ENCODE peak calls at places on chromosomes 5 and 9, in ten cellular contexts. Y is activated CD8-positive, alpha-beta T cell treated with anti-CD3 and anti-CD28 coated beads for 36 hours; M is GDM1; P is ACHN; B is Calu3; V is CD4-positive, CD25-positive, alpha-beta regulatory T cell; U is D341Med; W is uterus; J is activated T-helper 1 cell treated with anti-CD3 and anti-CD28 coated beads, Interleukin-12 subunit alpha, Interleukin-12 subunit beta, Interleukin-2, Interleukin-4 antibody, amounts not matched to agents 30 ng/mL and 10 ng/mL and 1 ng/mL, durations not matched to agents 14 hours and 24 hours and 36 hours; C is RCC 7860. X is an unnamed sample.

GRCh38 chr9:96232539-96233241 is 69.3 kb downstream of the HSD17B3 start:
- DNase-seq in Y (peak), M (no peak), P (peak), B (peak), V (peak), U (peak), W (peak), J (no peak), C (peak), X (peak)

GRCh38 chr5:5270958-5271605 is 131.0 kb downstream of the ADAMTS16 start:
- DNase-seq in Y (no peak), M (no peak), P (peak), B (peak), V (no peak), U (no peak), W (peak), J (no peak), C (peak), X (no peak)

GRCh38 chr5:2007437-2007905 is 124.7 kb upstream of the IRX4 start:
- DNase-seq in Y (no peak), M (no peak), P (no peak), B (no peak), V (no peak), U (no peak), W (peak), J (no peak), C (no peak), X (no peak)

GRCh38 chr9:136578915-136579637 is 33.2 kb upstream of the NOTCH1 start:
- DNase-seq in Y (peak), M (no peak), P (peak), B (peak), V (no peak), U (peak), W (no peak), J (no peak), C (peak), X (peak)

GRCh38 chr5:167639761-167640160 is 651.7 kb upstream of the WWC1 start:
- DNase-seq in Y (no peak), M (no peak), P (no peak), B (no peak), V (no peak), U (no peak), W (no peak), J (no peak), C (peak), X (no peak)

GRCh38 chr5:95113489-95113888 is 171.4 kb downstream of the MCTP1 start:
- DNase-seq in Y (no peak), M (no peak), P (no peak), B (no peak), V (no peak), U (no peak), W (no peak), J (no peak), C (no peak), X (no peak)

GRCh38 chr5:66554211-66554610 is 42.0 kb upstream of the MAST4 start:
- DNase-seq in Y (peak), M (no peak), P (no peak), B (no peak), V (no peak), U (no peak), W (no peak), J (peak), C (peak), X (no peak)

GRCh38 chr5:150126921-150127265 is 28.8 kb downstream of the PDGFRB start:
- DNase-seq in Y (no peak), M (no peak), P (no peak), B (no peak), V (no peak), U (no peak), W (no peak), J (no peak), C (no peak), X (no peak)

GRCh38 chr5:43731573-43731972 is 128.6 kb downstream of the NNT start:
- DNase-seq in Y (no peak), M (no peak), P (no peak), B (no peak), V (no peak), U (no peak), W (no peak), J (no peak), C (no peak), X (no peak)

GRCh38 chr9:99474186-99474585 is 252.1 kb downstream of the SEC61B start:
- DNase-seq in Y (no peak), M (no peak), P (no peak), B (no peak), V (no peak), U (no peak), W (no peak), J (no peak), C (no peak), X (no peak)